ENCODE peak calls at places on chromosomes 6 and 20, in six cellular contexts. J is uterus, X is NB4, S is A549, R is heart left ventricle, O is K562. C is an unnamed sample.

GRCh38 chr6:116876635-116877611 is at the start of gene RFX6:
- DNase-seq in J (no peak), X (no peak), S (peak), R (no peak), O (peak), C (no peak)

GRCh38 chr6:68238097-68238597 is 396.9 kb upstream of the ADGRB3 start:
- DNase-seq in J (no peak), X (no peak), S (no peak), R (no peak), O (no peak), C (no peak)

GRCh38 chr20:39089029-39089428 is 126.9 kb downstream of the DHX35 start:
- DNase-seq in J (no peak), X (no peak), S (no peak), R (no peak), O (no peak), C (peak)

GRCh38 chr6:2658788-2659187 is 91.9 kb downstream of the MYLK4 start:
- DNase-seq in J (no peak), X (peak), S (no peak), R (no peak), O (no peak), C (no peak)

GRCh38 chr20:36572701-36573102 is 695 bp upstream of the TGIF2 start:
- DNase-seq in J (no peak), X (peak), S (no peak), R (peak), O (peak), C (peak)

GRCh38 chr6:26576407-26576843 is 20.3 kb upstream of the ABT1 start:
- DNase-seq in J (no peak), X (peak), S (no peak), R (no peak), O (peak), C (peak)

GRCh38 chr6:75842191-75842590 is 93.2 kb downstream of the MYO6 start:
- DNase-seq in J (no peak), X (no peak), S (no peak), R (no peak), O (no peak), C (no peak)

GRCh38 chr6:170037541-170038250 is 253.2 kb downstream of the DLL1 start:
- DNase-seq in J (no peak), X (no peak), S (no peak), R (no peak), O (no peak), C (no peak)

GRCh38 chr6:11248974-11249761 is 16.7 kb upstream of the NEDD9 start:
- DNase-seq in J (no peak), X (no peak), S (no peak), R (no peak), O (no peak), C (no peak)

GRCh38 chr6:101011165-101011564 is 130.0 kb upstream of the ASCC3 start:
- DNase-seq in J (no peak), X (no peak), S (no peak), R (no peak), O (no peak), C (no peak)

GRCh38 chr6:36660771-36661471 is 17.6 kb upstream of the CDKN1A start:
- DNase-seq in J (no peak), X (no peak), S (no peak), R (peak), O (peak), C (peak)

GRCh38 chr6:129096651-129097290 is 213.8 kb downstream of the LAMA2 start:
- DNase-seq in J (no peak), X (no peak), S (no peak), R (peak), O (no peak), C (no peak)

GRCh38 chr20:50284811-50285375 is 94.3 kb downstream of the CEBPB start:
- DNase-seq in J (peak), X (no peak), S (no peak), R (peak), O (no peak), C (no peak)

GRCh38 chr6:166106076-166106686 is 61.5 kb downstream of the TBXT start:
- DNase-seq in J (peak), X (peak), S (peak), R (peak), O (peak), C (peak)

GRCh38 chr20:57450419-57450818 is 59.2 kb downstream of the RBM38 start:
- DNase-seq in J (peak), X (peak), S (no peak), R (peak), O (peak), C (peak)

GRCh38 chr20:50346372-50347347 is 156.0 kb downstream of the CEBPB start:
- DNase-seq in J (peak), X (no peak), S (no peak), R (peak), O (no peak), C (no peak)

GRCh38 chr6:52233975-52234823 is 10.1 kb downstream of the IL17F start:
- DNase-seq in J (no peak), X (peak), S (peak), R (no peak), O (peak), C (peak)

GRCh38 chr6:48883116-48883515 is 579.9 kb downstream of the MMUT start:
- DNase-seq in J (no peak), X (no peak), S (no peak), R (no peak), O (no peak), C (no peak)

GRCh38 chr20:16759161-16759523 is 11.0 kb downstream of the OTOR start:
- DNase-seq in J (no peak), X (no peak), S (no peak), R (no peak), O (no peak), C (no peak)

GRCh38 chr6:16331328-16332174 is 93.2 kb downstream of the GMPR start:
- DNase-seq in J (peak), X (peak), S (peak), R (peak), O (peak), C (peak)

GRCh38 chr20:57932227-57932864 is 222.5 kb upstream of the PMEPA1 start:
- DNase-seq in J (no peak), X (no peak), S (no peak), R (no peak), O (no peak), C (no peak)

GRCh38 chr20:52684911-52685310 is 287.2 kb upstream of the TSHZ2 start:
- DNase-seq in J (no peak), X (no peak), S (no peak), R (no peak), O (no peak), C (no peak)

GRCh38 chr6:7914991-7915789 is 4.6 kb upstream of the TXNDC5 start:
- DNase-seq in J (peak), X (peak), S (no peak), R (peak), O (no peak), C (no peak)

GRCh38 chr6:41470341-41471063 is 75.7 kb upstream of the FOXP4 start:
- DNase-seq in J (peak), X (peak), S (no peak), R (peak), O (no peak), C (no peak)

GRCh38 chr20:47258745-47259695 is 97.5 kb downstream of the ZMYND8 start:
- DNase-seq in J (no peak), X (no peak), S (no peak), R (peak), O (no peak), C (no peak)

GRCh38 chr20:25272223-25273000 is 24.5 kb downstream of the PYGB start:
- DNase-seq in J (no peak), X (no peak), S (no peak), R (peak), O (no peak), C (no peak)

GRCh38 chr6:139577991-139578604 is 203.7 kb upstream of the CITED2 start:
- DNase-seq in J (no peak), X (no peak), S (no peak), R (no peak), O (no peak), C (no peak)

GRCh38 chr6:146287691-146288369 is 255.8 kb upstream of the RAB32 start:
- DNase-seq in J (no peak), X (no peak), S (no peak), R (no peak), O (no peak), C (no peak)

GRCh38 chr6:134002821-134003220 is 49.6 kb downstream of the SLC2A12 start:
- DNase-seq in J (no peak), X (peak), S (no peak), R (no peak), O (no peak), C (no peak)

DNA sequence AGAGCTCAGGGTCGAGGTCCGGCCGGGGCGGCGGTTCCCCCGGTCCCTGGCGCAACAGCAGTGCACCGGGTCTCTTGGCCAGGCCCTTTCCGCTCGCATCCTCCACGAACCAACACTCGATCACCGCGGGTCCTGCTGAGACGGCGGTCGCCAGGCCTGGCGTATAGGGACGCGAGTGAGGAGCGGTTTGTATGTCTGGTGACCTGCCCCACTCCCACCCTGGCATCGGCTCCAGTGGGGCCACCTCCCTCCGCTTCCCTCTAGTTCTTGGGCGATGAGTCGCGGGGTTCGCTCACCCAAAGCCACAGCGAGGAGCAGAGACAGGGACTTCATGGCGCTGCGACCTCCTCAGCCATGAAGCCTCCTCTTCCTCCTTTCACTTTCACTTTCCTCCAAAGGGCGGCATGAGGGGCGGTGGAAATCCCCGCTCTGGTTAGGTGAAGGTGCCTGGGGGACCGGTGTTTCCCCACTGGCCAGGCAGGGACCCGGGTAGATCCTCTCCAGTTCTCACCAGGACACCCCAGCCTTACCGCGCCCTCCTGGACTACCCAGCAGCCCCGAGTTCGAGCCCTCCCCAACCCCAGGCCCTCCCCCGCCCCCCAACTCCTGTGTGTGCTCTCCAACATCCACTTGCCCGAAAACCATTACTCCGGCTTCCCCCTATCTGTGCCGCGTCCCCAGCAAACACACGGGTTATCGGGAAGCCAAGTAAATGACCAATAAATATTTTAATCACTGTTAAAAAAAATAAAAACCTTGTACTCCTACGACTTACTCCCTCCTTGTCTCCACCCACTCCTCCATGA is at the start of gene TAPBP:
- DNase-seq in J (peak), X (peak), S (peak), R (peak), O (peak), C (peak)
- TF ChIP-seq POLR2A in J (peak), X (peak), S (no peak), R (peak), O (peak), C (peak)

DNA sequence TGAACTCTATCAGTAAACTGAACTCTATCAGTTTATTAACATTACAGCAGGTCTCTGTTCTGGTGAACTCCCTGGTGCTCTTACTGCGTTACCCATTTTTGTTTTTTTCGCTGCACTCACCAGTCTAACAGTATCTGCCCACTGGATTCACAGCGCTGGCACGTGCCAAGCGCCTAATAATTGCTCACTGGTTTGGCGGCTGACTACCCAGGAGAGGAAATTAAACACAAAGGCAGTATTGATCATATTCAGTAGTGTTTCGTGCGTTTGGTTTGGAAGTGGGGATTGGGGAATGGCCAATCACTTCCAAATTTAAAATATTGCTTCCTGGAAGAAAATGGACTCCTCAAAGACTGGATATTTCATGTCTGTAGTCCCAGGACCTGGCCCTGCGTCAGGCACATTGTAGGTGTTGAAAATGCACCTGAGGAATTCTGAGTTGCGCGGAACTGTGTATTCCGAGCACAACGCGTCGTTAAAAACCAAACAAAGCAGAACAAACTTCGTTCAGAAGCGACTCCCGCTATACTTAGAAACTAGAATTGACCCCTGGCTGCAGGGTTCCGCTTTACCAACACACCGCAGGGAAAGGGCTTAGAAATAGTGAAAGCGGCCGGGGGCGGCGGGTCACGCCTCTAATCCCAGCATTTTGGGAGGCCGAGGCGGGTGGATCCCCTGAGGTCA is 1.1 kb upstream of the RPS12 start:
- DNase-seq in J (peak), X (peak), S (no peak), R (peak), O (peak), C (peak)
- TF ChIP-seq POLR2A in J (no peak), X (peak), S (no peak), R (no peak), O (no peak), C (no peak)

DNA sequence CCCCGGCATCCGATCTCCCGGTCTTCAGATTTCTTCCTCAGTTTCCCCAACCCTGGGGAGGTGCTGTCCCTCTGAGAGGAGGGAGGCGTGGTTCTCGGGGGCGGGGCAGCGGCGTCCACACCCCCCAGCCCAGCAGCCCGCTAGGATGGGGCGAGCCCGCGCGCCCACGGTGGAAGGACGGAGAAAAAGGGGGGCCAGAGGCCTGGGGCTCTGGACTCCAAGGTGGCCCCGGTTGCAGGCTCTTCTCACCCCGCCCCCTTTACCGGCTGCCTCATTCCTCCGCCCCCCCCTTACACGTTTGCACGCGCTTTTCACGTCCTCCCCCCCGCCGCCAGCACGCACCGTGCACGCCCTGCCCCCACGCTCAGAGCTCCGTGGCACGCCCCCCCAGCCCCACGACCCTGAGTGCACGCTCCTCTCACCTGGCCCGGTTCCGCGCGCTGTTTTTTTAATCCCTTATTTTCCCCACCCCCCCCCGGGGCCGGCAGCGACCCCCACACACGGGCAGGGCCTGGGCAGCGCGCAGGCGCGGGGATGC is 402 bp downstream of the ZBTB12 start:
- DNase-seq in J (peak), X (peak), S (peak), R (peak), O (peak), C (peak)
- TF ChIP-seq POLR2A in J (no peak), X (no peak), S (no peak), R (no peak), O (peak), C (no peak)

DNA sequence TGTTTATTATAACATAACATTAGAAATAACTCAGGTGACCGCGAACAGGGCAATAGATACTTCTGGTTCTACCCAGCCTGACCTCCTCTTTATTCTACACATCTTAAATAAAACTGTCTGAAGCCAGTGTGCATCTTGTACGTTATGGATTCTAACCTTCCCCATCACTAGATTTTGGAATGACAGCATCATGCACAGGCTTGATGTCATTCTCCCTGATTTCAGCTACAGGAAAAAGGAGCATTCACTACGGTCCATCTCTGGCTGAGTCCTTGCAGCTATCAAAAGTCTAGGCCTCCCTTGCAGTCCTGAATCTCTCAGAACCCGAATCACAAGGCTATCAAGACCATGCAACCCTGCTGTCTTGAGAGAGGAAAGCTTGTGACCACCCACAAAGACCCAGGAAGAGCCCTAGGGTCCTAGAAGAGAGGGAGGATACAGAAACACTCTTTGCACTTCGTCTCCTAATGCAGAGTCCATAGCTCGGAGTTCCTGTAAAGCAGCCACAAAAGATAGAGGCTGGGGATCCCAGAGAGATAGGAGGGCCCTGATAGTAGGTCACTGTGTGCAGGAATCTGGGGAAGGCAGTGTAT is 845 bp downstream of the HLA-DPA1 start:
- DNase-seq in J (no peak), X (no peak), S (no peak), R (no peak), O (no peak), C (no peak)
- TF ChIP-seq POLR2A in J (no peak), X (no peak), S (no peak), R (no peak), O (no peak), C (no peak)

DNA sequence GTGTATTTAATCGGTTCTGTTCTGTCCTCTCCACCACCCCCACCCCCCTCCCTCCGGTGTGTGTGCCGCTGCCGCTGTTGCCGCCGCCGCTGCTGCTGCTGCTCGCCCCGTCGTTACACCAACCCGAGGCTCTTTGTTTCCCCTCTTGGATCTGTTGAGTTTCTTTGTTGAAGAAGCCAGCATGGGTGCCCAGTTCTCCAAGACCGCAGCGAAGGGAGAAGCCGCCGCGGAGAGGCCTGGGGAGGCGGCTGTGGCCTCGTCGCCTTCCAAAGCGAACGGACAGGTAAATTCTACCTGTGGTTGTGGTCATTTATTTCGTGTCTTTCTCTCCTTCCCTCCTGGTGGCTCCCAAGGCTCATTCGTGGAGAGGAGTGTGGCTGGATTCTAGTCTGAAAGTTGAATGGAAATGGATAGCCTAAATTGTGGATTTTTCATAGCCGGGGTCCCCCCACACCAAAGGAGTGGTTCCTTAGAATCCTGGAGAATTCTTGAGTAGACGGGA is 471 bp downstream of the MARCKS start:
- DNase-seq in J (no peak), X (peak), S (peak), R (no peak), O (peak), C (peak)
- TF ChIP-seq POLR2A in J (no peak), X (no peak), S (no peak), R (no peak), O (no peak), C (no peak)

DNA sequence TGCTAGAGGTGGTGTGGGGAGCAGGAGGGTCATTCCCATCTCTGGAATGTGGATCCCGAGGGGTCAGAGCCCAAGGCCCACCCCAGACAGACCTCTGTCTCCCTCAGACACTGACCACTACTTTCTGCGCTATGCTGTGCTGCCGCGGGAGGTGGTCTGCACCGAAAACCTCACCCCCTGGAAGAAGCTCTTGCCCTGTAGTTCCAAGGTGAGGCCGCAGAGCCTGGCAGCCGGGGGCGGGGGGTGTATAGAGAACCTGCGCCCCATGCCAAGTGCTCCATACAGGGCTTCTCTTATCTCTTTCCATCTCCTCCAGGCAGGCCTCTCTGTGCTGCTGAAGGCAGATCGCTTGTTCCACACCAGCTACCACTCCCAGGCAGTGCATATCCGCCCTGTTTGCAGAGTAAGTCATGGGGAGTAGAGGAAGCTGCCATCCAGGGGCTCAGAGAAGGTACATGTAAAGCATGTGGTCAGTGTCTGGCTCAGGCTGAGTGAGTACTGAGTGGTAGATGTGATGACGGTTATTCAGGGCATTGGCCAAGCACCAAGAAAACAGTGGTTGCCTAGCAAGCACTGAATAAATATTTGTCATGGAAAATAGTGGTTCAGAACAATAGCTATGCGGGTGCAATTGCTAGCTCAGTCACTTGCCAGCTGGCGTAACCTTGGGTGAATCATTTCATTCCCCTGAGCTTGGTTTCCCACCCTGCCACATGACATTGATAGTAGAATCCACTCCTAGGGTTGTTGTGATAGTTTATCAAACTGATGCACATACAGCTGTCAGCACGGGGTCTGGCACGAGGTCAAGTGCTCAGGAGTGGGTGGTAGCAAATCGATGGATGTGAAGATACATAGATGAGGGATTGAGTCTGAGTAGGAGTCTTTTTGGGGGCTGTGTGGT is 3.5 kb downstream of the PIGT start:
- DNase-seq in J (peak), X (no peak), S (peak), R (peak), O (no peak), C (peak)
- TF ChIP-seq POLR2A in J (peak), X (no peak), S (no peak), R (peak), O (no peak), C (peak)

GRCh38 chr6:85674604-85675003 is 31.9 kb upstream of the SYNCRIP start:
- DNase-seq in J (no peak), X (peak), S (no peak), R (no peak), O (no peak), C (peak)

GRCh38 chr6:85672050-85672449 is 29.4 kb upstream of the SYNCRIP start:
- DNase-seq in J (no peak), X (peak), S (no peak), R (no peak), O (no peak), C (no peak)

GRCh38 chr6:85670573-85670972 is 27.9 kb upstream of the SYNCRIP start:
- DNase-seq in J (no peak), X (peak), S (no peak), R (no peak), O (no peak), C (no peak)

GRCh38 chr6:85673198-85674139 is 30.8 kb upstream of the SYNCRIP start:
- DNase-seq in J (no peak), X (peak), S (no peak), R (no peak), O (no peak), C (no peak)

GRCh38 chr6:85672623-85673022 is 29.9 kb upstream of the SYNCRIP start:
- DNase-seq in J (no peak), X (peak), S (no peak), R (no peak), O (no peak), C (no peak)
- TF ChIP-seq POLR2A in J (no peak), X (no peak), S (no peak), R (no peak), O (no peak), C (no peak)

C was measured in erythroblast.